ENCODE peak calls at places on chromosomes 2 and 18, in nine cellular contexts. Q, T, R, I, P, N, S, H and M are unnamed samples.

GRCh38 chr2:38097611-38098350 is 21.8 kb upstream of the CYP1B1 start:
- DNase-seq in Q (no peak), T (no peak), R (peak; percentile 23), I (peak; percentile 38), P (no peak), N (no peak), S (no peak), H (no peak), M (no peak)

GRCh38 chr2:52536929-52537460 is 1230.6 kb upstream of the CHAC2 start:
- DNase-seq in Q (no peak), T (no peak), R (peak; percentile 68), I (peak; percentile 76), P (no peak), N (no peak), S (no peak), H (no peak), M (no peak)

GRCh38 chr2:227415538-227416424 is 28.0 kb upstream of the SCYGR1 start:
- DNase-seq in Q (peak; percentile 59), T (peak; percentile 68), R (peak; percentile 85), I (peak; percentile 85), P (no peak), N (no peak), S (no peak), H (peak; percentile 60), M (peak; percentile 75)

GRCh38 chr2:173680574-173680973 is 284.6 kb downstream of the SP3 start:
- DNase-seq in Q (no peak), T (no peak), R (no peak), I (peak; percentile 33), P (no peak), N (no peak), S (no peak), H (no peak), M (no peak)

GRCh38 chr2:1833726-1834125 is 89.4 kb upstream of the PXDN start:
- DNase-seq in Q (no peak), T (no peak), R (no peak), I (no peak), P (no peak), N (no peak), S (no peak), H (no peak), M (no peak)

GRCh38 chr2:58289029-58289428 is 47.9 kb upstream of the FANCL start:
- DNase-seq in Q (no peak), T (no peak), R (no peak), I (peak; percentile 95), P (no peak), N (no peak), S (no peak), H (peak; percentile 74), M (no peak)

GRCh38 chr2:96111257-96111640 is 5.1 kb downstream of the ADRA2B start:
- DNase-seq in Q (no peak), T (no peak), R (no peak), I (no peak), P (no peak), N (no peak), S (no peak), H (no peak), M (no peak)

GRCh38 chr2:178029342-178029741 is 43.2 kb downstream of the PDE11A start:
- DNase-seq in Q (no peak), T (no peak), R (no peak), I (no peak), P (no peak), N (no peak), S (no peak), H (no peak), M (no peak)

GRCh38 chr18:60649816-60650215 is 277.2 kb upstream of the MC4R start:
- DNase-seq in Q (no peak), T (no peak), R (no peak), I (no peak), P (no peak), N (no peak), S (no peak), H (no peak), M (no peak)

GRCh38 chr2:128781888-128782385 is 463.3 kb upstream of the HS6ST1 start:
- DNase-seq in Q (no peak), T (no peak), R (no peak), I (no peak), P (no peak), N (no peak), S (no peak), H (no peak), M (no peak)

GRCh38 chr18:79480171-79480981 is 84.6 kb downstream of the NFATC1 start:
- DNase-seq in Q (no peak), T (no peak), R (no peak), I (no peak), P (no peak), N (no peak), S (no peak), H (no peak), M (peak; percentile 44)

GRCh38 chr2:239979243-239980023 is 45.7 kb downstream of the NDUFA10 start:
- DNase-seq in Q (no peak), T (no peak), R (peak; percentile 44), I (peak; percentile 25), P (peak; percentile 69), N (no peak), S (no peak), H (no peak), M (no peak)

GRCh38 chr2:145374165-145374564 is 854.2 kb upstream of the ZEB2 start:
- DNase-seq in Q (no peak), T (no peak), R (no peak), I (no peak), P (no peak), N (no peak), S (no peak), H (no peak), M (no peak)

GRCh38 chr18:22559414-22560282 is 141.9 kb upstream of the CTAGE1 start:
- DNase-seq in Q (peak; percentile 85), T (peak; percentile 22), R (peak; percentile 70), I (peak; percentile 48), P (peak; percentile 33), N (no peak), S (peak; percentile 50), H (no peak), M (peak; percentile 73)

GRCh38 chr2:64405476-64406406 is 48.2 kb upstream of the LGALSL start:
- DNase-seq in Q (no peak), T (no peak), R (peak; percentile 80), I (peak; percentile 47), P (no peak), N (no peak), S (no peak), H (peak; percentile 55), M (no peak)

GRCh38 chr2:160736629-160737028 is 243.0 kb upstream of the RBMS1 start:
- DNase-seq in Q (no peak), T (no peak), R (peak; percentile 41), I (peak; percentile 53), P (no peak), N (no peak), S (no peak), H (no peak), M (no peak)

DNA sequence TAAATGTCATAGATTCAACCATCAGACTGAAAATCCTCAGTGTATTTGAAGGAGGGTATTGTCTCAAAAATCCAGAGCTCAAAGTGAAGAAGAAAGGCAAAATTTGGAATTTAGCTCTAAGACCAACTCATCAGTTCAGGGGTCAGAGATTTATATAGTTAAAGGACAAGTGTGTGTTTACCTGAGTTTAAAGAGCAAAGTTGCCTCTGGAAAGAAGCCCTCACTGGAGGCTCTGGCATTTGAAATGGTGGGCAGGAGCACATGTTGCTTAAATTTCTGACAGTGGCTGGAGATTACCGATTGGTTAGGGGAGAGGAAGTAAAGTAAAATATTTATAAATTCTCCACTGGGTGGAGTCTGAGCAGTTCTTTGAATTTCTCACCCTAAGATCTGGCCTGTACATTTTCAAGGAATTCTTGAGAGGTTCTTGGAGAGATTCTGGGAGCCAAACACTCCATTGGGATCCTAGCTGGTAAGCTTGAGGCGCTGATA is at the start of gene KYNU:
- DNase-seq in Q (no peak), T (no peak), R (peak; percentile 39), I (peak; percentile 55), P (no peak), N (no peak), S (no peak), H (no peak), M (no peak)
- TF ChIP-seq CTCF in Q (no peak), T (no peak), R (peak; percentile 6), I (no peak), P (no peak), N (no peak), S (no peak), H (peak; percentile 49), M (peak; percentile 5)

GRCh38 chr2:30334738-30335426 is 103.5 kb downstream of the LBH start:
- DNase-seq in Q (no peak), T (peak; percentile 26), R (no peak), I (no peak), P (no peak), N (no peak), S (no peak), H (no peak), M (no peak)
- TF ChIP-seq CTCF in Q (no peak), T (peak; percentile 26), R (no peak), I (no peak), P (no peak), N (no peak), S (no peak), H (no peak), M (peak; percentile 20)

GRCh38 chr2:48841126-48841525 is 85.6 kb upstream of the LHCGR start:
- DNase-seq in Q (no peak), T (no peak), R (no peak), I (peak; percentile 65), P (no peak), N (no peak), S (no peak), H (no peak), M (no peak)
- TF ChIP-seq CTCF in Q (no peak), T (no peak), R (no peak), I (no peak), P (no peak), N (no peak), S (no peak), H (no peak), M (no peak)

GRCh38 chr2:205141381-205141780 is 540.9 kb upstream of the NRP2 start:
- DNase-seq in Q (no peak), T (no peak), R (no peak), I (no peak), P (no peak), N (no peak), S (no peak), H (no peak), M (no peak)

GRCh38 chr2:205145888-205146287 is 536.4 kb upstream of the NRP2 start:
- DNase-seq in Q (no peak), T (no peak), R (no peak), I (no peak), P (no peak), N (no peak), S (no peak), H (no peak), M (no peak)

DNA sequence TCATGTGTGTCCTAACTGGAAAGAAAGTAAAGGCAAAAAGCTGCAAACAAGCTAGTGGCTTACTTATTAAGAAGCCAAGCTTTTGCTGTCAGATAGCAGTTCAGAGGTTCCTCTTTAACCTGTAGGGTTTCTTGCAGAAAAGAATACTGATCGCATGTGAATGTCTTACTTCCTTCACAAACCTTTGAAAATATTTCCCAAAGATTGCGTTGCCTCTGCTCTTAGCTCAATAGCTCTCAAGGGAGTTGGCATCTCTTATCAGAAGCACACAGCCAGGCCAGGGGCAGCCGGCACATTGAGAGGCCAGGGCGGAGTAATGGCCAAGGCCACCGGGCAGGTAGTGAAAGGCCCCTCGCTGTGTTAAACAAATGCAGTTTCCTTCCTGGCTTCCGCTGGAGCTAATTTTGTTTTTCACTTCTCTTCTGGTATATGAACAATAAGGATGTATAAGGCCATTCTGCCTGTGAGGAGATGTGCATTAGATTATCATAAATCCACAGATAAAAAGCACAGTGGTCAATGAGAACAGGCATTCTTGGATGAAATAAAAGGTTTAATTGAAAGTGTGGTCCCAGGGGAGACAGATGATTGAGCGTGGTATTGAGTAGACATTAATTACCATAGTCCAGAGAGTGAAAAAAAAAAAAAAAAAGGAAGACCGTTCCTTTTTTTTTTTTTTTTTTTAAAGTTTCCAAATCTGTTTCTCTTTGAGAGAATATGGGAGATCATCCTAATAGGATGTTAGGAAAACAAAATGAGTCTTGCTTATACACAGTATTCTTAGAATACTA is 542.3 kb upstream of the NRP2 start:
- DNase-seq in Q (peak; percentile 30), T (no peak), R (no peak), I (no peak), P (peak; percentile 65), N (no peak), S (no peak), H (no peak), M (peak; percentile 59)
- TF ChIP-seq CTCF in Q (no peak), T (no peak), R (no peak), I (no peak), P (no peak), N (no peak), S (no peak), H (no peak), M (no peak)